ENCODE peak calls at places on chromosomes 7 and 10, in nine cellular contexts. One of them, this sample, is unnamed. For H3K27me3, the result is how much of the 10 kb centered on the place peaks cover.

GRCh38 chr7:64463636-64464375 is 99.1 kb downstream of the ZNF680 start:
- DNase-seq in thyroid gland: peak
- DNase-seq in colonic mucosa: peak
- DNase-seq in cardiac muscle cell: no peak
- DNase-seq in GM23338: no peak
- DNase-seq in fibroblast of lung: peak
- DNase-seq in aorta: peak
- DNase-seq in psoas muscle: peak
- DNase-seq in neural progenitor cell: no peak
- DNase-seq in this sample: peak

GRCh38 chr10:103736763-103737162 is 118.6 kb downstream of the SH3PXD2A start:
- DNase-seq in thyroid gland: no peak
- DNase-seq in colonic mucosa: no peak
- DNase-seq in cardiac muscle cell: no peak
- DNase-seq in GM23338: peak
- DNase-seq in fibroblast of lung: peak
- DNase-seq in aorta: no peak
- DNase-seq in psoas muscle: no peak
- DNase-seq in neural progenitor cell: peak
- DNase-seq in this sample: no peak

GRCh38 chr7:70005885-70006284 is 407.6 kb downstream of the AUTS2 start:
- DNase-seq in thyroid gland: no peak
- DNase-seq in colonic mucosa: no peak
- DNase-seq in cardiac muscle cell: no peak
- DNase-seq in GM23338: no peak
- DNase-seq in fibroblast of lung: no peak
- DNase-seq in aorta: no peak
- DNase-seq in psoas muscle: no peak
- DNase-seq in neural progenitor cell: no peak
- DNase-seq in this sample: no peak

GRCh38 chr10:93471110-93471651 is 11.0 kb downstream of the MYOF start:
- DNase-seq in thyroid gland: no peak
- DNase-seq in colonic mucosa: no peak
- DNase-seq in cardiac muscle cell: no peak
- DNase-seq in GM23338: no peak
- DNase-seq in fibroblast of lung: peak
- DNase-seq in aorta: no peak
- DNase-seq in psoas muscle: no peak
- DNase-seq in neural progenitor cell: no peak
- DNase-seq in this sample: no peak

GRCh38 chr10:86349940-86350630 is 16.5 kb downstream of the GRID1 start:
- DNase-seq in thyroid gland: no peak
- DNase-seq in colonic mucosa: no peak
- DNase-seq in cardiac muscle cell: no peak
- DNase-seq in GM23338: no peak
- DNase-seq in fibroblast of lung: no peak
- DNase-seq in aorta: peak
- DNase-seq in psoas muscle: no peak
- DNase-seq in neural progenitor cell: no peak
- DNase-seq in this sample: no peak

GRCh38 chr10:79221110-79222051 is 125.9 kb upstream of the PPIF start:
- DNase-seq in thyroid gland: peak
- DNase-seq in colonic mucosa: peak
- DNase-seq in cardiac muscle cell: peak
- DNase-seq in GM23338: peak
- DNase-seq in fibroblast of lung: peak
- DNase-seq in aorta: peak
- DNase-seq in psoas muscle: peak
- DNase-seq in neural progenitor cell: peak
- DNase-seq in this sample: no peak

GRCh38 chr10:43340619-43341018 is 30.8 kb upstream of the FXYD4 start:
- DNase-seq in thyroid gland: no peak
- DNase-seq in colonic mucosa: no peak
- DNase-seq in cardiac muscle cell: no peak
- DNase-seq in GM23338: no peak
- DNase-seq in fibroblast of lung: peak
- DNase-seq in aorta: no peak
- DNase-seq in psoas muscle: no peak
- DNase-seq in neural progenitor cell: no peak
- DNase-seq in this sample: no peak

GRCh38 chr7:129829677-129830631 is 122.8 kb downstream of the UBE2H start:
- DNase-seq in thyroid gland: peak
- DNase-seq in colonic mucosa: peak
- DNase-seq in cardiac muscle cell: peak
- DNase-seq in GM23338: peak
- DNase-seq in fibroblast of lung: peak
- DNase-seq in aorta: peak
- DNase-seq in psoas muscle: peak
- DNase-seq in neural progenitor cell: peak
- DNase-seq in this sample: no peak

GRCh38 chr10:4260483-4260882 is 475.5 kb upstream of the KLF6 start:
- DNase-seq in thyroid gland: no peak
- DNase-seq in colonic mucosa: no peak
- DNase-seq in cardiac muscle cell: no peak
- DNase-seq in GM23338: no peak
- DNase-seq in fibroblast of lung: peak
- DNase-seq in aorta: no peak
- DNase-seq in psoas muscle: no peak
- DNase-seq in neural progenitor cell: no peak
- DNase-seq in this sample: no peak

GRCh38 chr10:128763588-128763987 is 637.4 kb upstream of the MKI67 start:
- DNase-seq in thyroid gland: no peak
- DNase-seq in colonic mucosa: no peak
- DNase-seq in cardiac muscle cell: no peak
- DNase-seq in GM23338: peak
- DNase-seq in fibroblast of lung: no peak
- DNase-seq in aorta: no peak
- DNase-seq in psoas muscle: no peak
- DNase-seq in neural progenitor cell: no peak
- DNase-seq in this sample: no peak

GRCh38 chr7:106425017-106425719 is 140.4 kb upstream of the NAMPT start:
- DNase-seq in thyroid gland: peak
- DNase-seq in colonic mucosa: peak
- DNase-seq in cardiac muscle cell: no peak
- DNase-seq in GM23338: no peak
- DNase-seq in fibroblast of lung: peak
- DNase-seq in aorta: peak
- DNase-seq in psoas muscle: peak
- DNase-seq in neural progenitor cell: no peak
- DNase-seq in this sample: peak

DNA sequence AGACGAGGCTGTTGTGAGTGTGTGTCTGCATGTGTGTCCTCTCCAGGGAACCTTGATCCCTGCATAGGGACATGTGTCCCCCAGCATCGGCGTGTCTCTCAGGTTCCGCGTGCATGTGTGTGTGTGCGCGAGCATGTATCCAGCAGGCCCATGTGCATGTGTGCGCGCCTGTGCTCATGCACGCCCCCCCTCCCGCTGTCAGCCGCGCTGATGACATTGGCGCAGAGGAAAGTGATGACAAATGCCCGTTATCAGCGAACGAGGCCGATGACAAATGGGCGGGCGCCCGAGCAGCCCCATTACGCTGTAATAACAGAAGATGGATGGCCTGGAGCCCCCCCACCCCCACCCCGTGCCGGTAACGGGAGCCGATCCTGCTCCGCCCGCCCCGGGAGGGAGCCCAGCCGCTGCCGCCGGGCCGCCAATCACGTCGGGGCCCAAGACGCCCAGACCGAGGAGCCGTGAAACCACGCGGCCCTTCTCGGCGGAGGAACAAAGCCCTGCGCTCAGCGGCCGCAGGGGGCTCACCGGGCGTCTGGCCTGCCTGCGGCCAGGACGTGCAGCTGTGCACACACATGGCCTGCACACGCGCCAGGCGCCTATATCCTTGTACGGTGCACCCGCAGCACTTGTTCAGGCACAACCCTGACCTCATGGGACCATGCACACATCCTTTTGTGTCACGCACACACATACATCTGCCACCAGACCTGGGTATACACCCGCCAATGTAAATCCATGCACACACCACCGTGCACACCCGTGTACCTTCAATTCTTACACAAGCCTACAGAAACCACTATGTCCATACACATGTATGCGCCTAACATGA is 21.5 kb downstream of the POLL start:
- DNase-seq in thyroid gland: no peak
- DNase-seq in colonic mucosa: no peak
- DNase-seq in cardiac muscle cell: peak
- DNase-seq in GM23338: peak
- DNase-seq in fibroblast of lung: peak
- DNase-seq in aorta: peak
- DNase-seq in psoas muscle: peak
- DNase-seq in neural progenitor cell: peak
- DNase-seq in this sample: no peak
- H3K27me3 ChIP-seq in thyroid gland: under half
- H3K27me3 ChIP-seq in colonic mucosa: under half
- H3K27me3 ChIP-seq in cardiac muscle cell: under half
- H3K27me3 ChIP-seq in GM23338: half or more
- H3K27me3 ChIP-seq in fibroblast of lung: under half
- H3K27me3 ChIP-seq in aorta: under half
- H3K27me3 ChIP-seq in psoas muscle: half or more
- H3K27me3 ChIP-seq in neural progenitor cell: half or more
- H3K27me3 ChIP-seq in this sample: half or more

GRCh38 chr7:157848508-157849340 is 511.9 kb downstream of the DNAJB6 start:
- DNase-seq in thyroid gland: no peak
- DNase-seq in colonic mucosa: no peak
- DNase-seq in cardiac muscle cell: no peak
- DNase-seq in GM23338: no peak
- DNase-seq in fibroblast of lung: no peak
- DNase-seq in aorta: no peak
- DNase-seq in psoas muscle: no peak
- DNase-seq in neural progenitor cell: no peak
- DNase-seq in this sample: no peak
- H3K27me3 ChIP-seq in thyroid gland: under half
- H3K27me3 ChIP-seq in colonic mucosa: under half
- H3K27me3 ChIP-seq in cardiac muscle cell: under half
- H3K27me3 ChIP-seq in GM23338: under half
- H3K27me3 ChIP-seq in fibroblast of lung: under half
- H3K27me3 ChIP-seq in aorta: under half
- H3K27me3 ChIP-seq in psoas muscle: under half
- H3K27me3 ChIP-seq in neural progenitor cell: under half
- H3K27me3 ChIP-seq in this sample: under half

DNA sequence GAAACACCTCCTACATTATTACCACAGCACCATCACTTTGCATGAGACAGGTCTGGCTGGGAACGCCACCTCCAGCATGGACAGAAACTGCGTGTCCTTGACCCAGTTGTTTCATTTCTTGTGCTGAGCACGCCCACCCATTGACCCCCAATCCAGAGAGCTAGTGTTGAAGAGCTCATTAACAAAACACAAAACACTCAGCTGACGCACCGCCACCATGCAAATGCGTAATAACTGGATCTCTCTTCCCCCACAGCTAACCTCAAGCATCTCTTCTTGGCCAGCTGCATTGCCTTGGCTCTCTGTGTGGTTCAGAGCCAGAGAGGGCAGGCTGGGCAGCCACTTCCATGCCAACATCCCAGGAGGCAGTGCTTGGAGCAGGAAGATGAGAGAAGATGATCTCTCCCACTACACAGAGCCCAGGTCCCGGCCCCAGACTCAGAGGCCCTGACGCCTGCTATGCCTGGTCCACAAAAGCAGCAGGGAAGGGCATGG is 173.5 kb downstream of the PLXNA4 start:
- DNase-seq in thyroid gland: peak
- DNase-seq in colonic mucosa: no peak
- DNase-seq in cardiac muscle cell: no peak
- DNase-seq in GM23338: no peak
- DNase-seq in fibroblast of lung: peak
- DNase-seq in aorta: peak
- DNase-seq in psoas muscle: peak
- DNase-seq in neural progenitor cell: no peak
- DNase-seq in this sample: no peak
- H3K27me3 ChIP-seq in thyroid gland: under half
- H3K27me3 ChIP-seq in colonic mucosa: under half
- H3K27me3 ChIP-seq in cardiac muscle cell: under half
- H3K27me3 ChIP-seq in GM23338: under half
- H3K27me3 ChIP-seq in fibroblast of lung: under half
- H3K27me3 ChIP-seq in aorta: under half
- H3K27me3 ChIP-seq in psoas muscle: under half
- H3K27me3 ChIP-seq in neural progenitor cell: under half
- H3K27me3 ChIP-seq in this sample: under half

GRCh38 chr7:132309102-132309805 is 267.0 kb downstream of the PLXNA4 start:
- DNase-seq in thyroid gland: no peak
- DNase-seq in colonic mucosa: no peak
- DNase-seq in cardiac muscle cell: no peak
- DNase-seq in GM23338: no peak
- DNase-seq in fibroblast of lung: no peak
- DNase-seq in aorta: no peak
- DNase-seq in psoas muscle: no peak
- DNase-seq in neural progenitor cell: no peak
- DNase-seq in this sample: no peak
- H3K27me3 ChIP-seq in thyroid gland: under half
- H3K27me3 ChIP-seq in colonic mucosa: under half
- H3K27me3 ChIP-seq in cardiac muscle cell: under half
- H3K27me3 ChIP-seq in GM23338: under half
- H3K27me3 ChIP-seq in fibroblast of lung: under half
- H3K27me3 ChIP-seq in aorta: under half
- H3K27me3 ChIP-seq in psoas muscle: under half
- H3K27me3 ChIP-seq in neural progenitor cell: under half
- H3K27me3 ChIP-seq in this sample: under half

GRCh38 chr10:13526952-13527863 is 1.6 kb downstream of the BEND7 start:
- DNase-seq in thyroid gland: no peak
- DNase-seq in colonic mucosa: no peak
- DNase-seq in cardiac muscle cell: no peak
- DNase-seq in GM23338: peak
- DNase-seq in fibroblast of lung: peak
- DNase-seq in aorta: no peak
- DNase-seq in psoas muscle: no peak
- DNase-seq in neural progenitor cell: peak
- DNase-seq in this sample: no peak

GRCh38 chr10:13527864-13528137 is 1.0 kb downstream of the BEND7 start:
- DNase-seq in thyroid gland: no peak
- DNase-seq in colonic mucosa: no peak
- DNase-seq in cardiac muscle cell: no peak
- DNase-seq in GM23338: no peak
- DNase-seq in fibroblast of lung: no peak
- DNase-seq in aorta: no peak
- DNase-seq in psoas muscle: no peak
- DNase-seq in neural progenitor cell: no peak
- DNase-seq in this sample: no peak

GRCh38 chr10:13529714-13529973 is 830 bp upstream of the BEND7 start:
- DNase-seq in thyroid gland: no peak
- DNase-seq in colonic mucosa: no peak
- DNase-seq in cardiac muscle cell: no peak
- DNase-seq in GM23338: peak
- DNase-seq in fibroblast of lung: no peak
- DNase-seq in aorta: no peak
- DNase-seq in psoas muscle: no peak
- DNase-seq in neural progenitor cell: no peak
- DNase-seq in this sample: no peak

GRCh38 chr10:13528875-13529713 is at the start of gene BEND7:
- DNase-seq in thyroid gland: peak
- DNase-seq in colonic mucosa: peak
- DNase-seq in cardiac muscle cell: peak
- DNase-seq in GM23338: peak
- DNase-seq in fibroblast of lung: peak
- DNase-seq in aorta: no peak
- DNase-seq in psoas muscle: peak
- DNase-seq in neural progenitor cell: peak
- DNase-seq in this sample: no peak

GRCh38 chr10:13528138-13528874 is 508 bp downstream of the BEND7 start:
- DNase-seq in thyroid gland: no peak
- DNase-seq in colonic mucosa: peak
- DNase-seq in cardiac muscle cell: peak
- DNase-seq in GM23338: peak
- DNase-seq in fibroblast of lung: no peak
- DNase-seq in aorta: no peak
- DNase-seq in psoas muscle: peak
- DNase-seq in neural progenitor cell: peak
- DNase-seq in this sample: no peak
- H3K27me3 ChIP-seq in thyroid gland: under half
- H3K27me3 ChIP-seq in colonic mucosa: under half
- H3K27me3 ChIP-seq in cardiac muscle cell: under half
- H3K27me3 ChIP-seq in GM23338: half or more
- H3K27me3 ChIP-seq in fibroblast of lung: under half
- H3K27me3 ChIP-seq in aorta: under half
- H3K27me3 ChIP-seq in psoas muscle: under half
- H3K27me3 ChIP-seq in neural progenitor cell: half or more
- H3K27me3 ChIP-seq in this sample: under half

This sample was measured in esophagus muscularis mucosa.